ENCODE peak calls at places on chromosomes 2 and 18, in four cellular contexts. V is B cell, O is sciatic nerve, F is A549. D is an unnamed sample.

GRCh38 chr2:120622886-120623753 is 112.5 kb upstream of the GLI2 start:
- DNase-seq in V (peak), O (peak), F (no peak), D (no peak)

GRCh38 chr2:88355486-88355885 is 97.0 kb downstream of the FOXI3 start:
- DNase-seq in V (no peak), O (no peak), F (no peak), D (no peak)

GRCh38 chr18:9417081-9417841 is 58.1 kb upstream of the RALBP1 start:
- DNase-seq in V (no peak), O (no peak), F (no peak), D (no peak)

GRCh38 chr2:203579131-203579643 is 44.1 kb upstream of the RAPH1 start:
- DNase-seq in V (no peak), O (no peak), F (peak), D (no peak)

GRCh38 chr2:145690183-145690582 is 1170.3 kb upstream of the ZEB2 start:
- DNase-seq in V (no peak), O (no peak), F (no peak), D (no peak)

GRCh38 chr2:240303896-240304745 is 131.3 kb upstream of the GPC1 start:
- DNase-seq in V (no peak), O (no peak), F (no peak), D (no peak)

GRCh38 chr2:106030287-106031268 is 163.5 kb downstream of the UXS1 start:
- DNase-seq in V (no peak), O (peak), F (peak), D (peak)

GRCh38 chr18:32956591-32957310 is 183.9 kb upstream of the KLHL14 start:
- DNase-seq in V (no peak), O (no peak), F (no peak), D (no peak)

GRCh38 chr2:28340312-28341202 is 52.1 kb upstream of the FOSL2 start:
- DNase-seq in V (no peak), O (no peak), F (no peak), D (no peak)

GRCh38 chr2:135742307-135742838 is 718 bp downstream of the UBXN4 start:
- DNase-seq in V (peak), O (peak), F (peak), D (no peak)

GRCh38 chr2:56376699-56377665 is 193.2 kb downstream of the CCDC85A start:
- DNase-seq in V (no peak), O (no peak), F (no peak), D (no peak)

GRCh38 chr2:195304310-195304709 is 352.7 kb upstream of the SLC39A10 start:
- DNase-seq in V (no peak), O (no peak), F (peak), D (no peak)

GRCh38 chr2:216690451-216691209 is 4.7 kb downstream of the IGFBP5 start:
- DNase-seq in V (no peak), O (no peak), F (no peak), D (no peak)

GRCh38 chr2:69053416-69053965 is 40.5 kb downstream of the ANTXR1 start:
- DNase-seq in V (no peak), O (no peak), F (no peak), D (no peak)

D was measured in dorsolateral prefrontal cortex.